ENCODE peak calls at places on chromosomes 13 and 19, in six cellular contexts. U is non-pigmented ciliary epithelial cell, F is NCI-H187, P is lower lobe of right lung, Q is NCI-H524, C is SK-MEL-5. V is an unnamed sample.
A peak's percentile ranks its signal among the peaks of the same experiment; 100 is the strongest.

GRCh38 chr13:74129500-74130144 is 4.6 kb downstream of the KLF12 start:
- DNase-seq in U (no peak), F (no peak), P (no peak), Q (no peak), C (no peak), V (no peak)

GRCh38 chr13:114008964-114009589 is 35.2 kb upstream of the C13orf46 start:
- DNase-seq in U (no peak), F (no peak), P (no peak), Q (no peak), C (no peak), V (peak; percentile 59)

GRCh38 chr13:44790289-44790688 is 199.0 kb downstream of the NUFIP1 start:
- DNase-seq in U (no peak), F (no peak), P (no peak), Q (no peak), C (no peak), V (no peak)

GRCh38 chr19:27745978-27746542 is 1466.9 kb downstream of the UQCRFS1 start:
- DNase-seq in U (no peak), F (no peak), P (no peak), Q (no peak), C (no peak), V (no peak)

GRCh38 chr19:14091885-14092462 is 1.4 kb upstream of the SAMD1 start:
- DNase-seq in U (no peak), F (no peak), P (no peak), Q (peak; percentile 22), C (no peak), V (no peak)

GRCh38 chr13:113178070-113178895 is 19.8 kb downstream of the PROZ start:
- DNase-seq in U (peak; percentile 96), F (no peak), P (no peak), Q (no peak), C (no peak), V (no peak)

GRCh38 chr13:46103037-46103436 is 1.8 kb downstream of the CPB2 start:
- DNase-seq in U (no peak), F (no peak), P (no peak), Q (no peak), C (no peak), V (no peak)

GRCh38 chr19:11299946-11300810 is 4.2 kb downstream of the TSPAN16 start:
- DNase-seq in U (no peak), F (no peak), P (no peak), Q (peak; percentile 15), C (no peak), V (no peak)

GRCh38 chr19:6362024-6362344 is 653 bp downstream of the CLPP start:
- DNase-seq in U (no peak), F (no peak), P (no peak), Q (peak; percentile 38), C (no peak), V (no peak)

GRCh38 chr19:1744822-1745563 is 8.3 kb upstream of the ONECUT3 start:
- DNase-seq in U (no peak), F (no peak), P (no peak), Q (no peak), C (no peak), V (no peak)

GRCh38 chr19:873084-874019 is 13.9 kb downstream of the CFD start:
- DNase-seq in U (no peak), F (no peak), P (peak; percentile 77), Q (no peak), C (peak; percentile 39), V (no peak)

GRCh38 chr13:106846571-106846970 is 278.6 kb upstream of the ARGLU1 start:
- DNase-seq in U (no peak), F (no peak), P (no peak), Q (no peak), C (no peak), V (no peak)

GRCh38 chr19:46746281-46746965 is at the start of gene STRN4:
- DNase-seq in U (no peak), F (peak; percentile 33), P (no peak), Q (peak; percentile 61), C (peak; percentile 41), V (no peak)

GRCh38 chr13:79346300-79346914 is 59.6 kb downstream of the RBM26 start:
- DNase-seq in U (no peak), F (no peak), P (no peak), Q (no peak), C (peak; percentile 13), V (no peak)

GRCh38 chr19:18380843-18381242 is 5.1 kb upstream of the GDF15 start:
- DNase-seq in U (no peak), F (no peak), P (no peak), Q (no peak), C (no peak), V (no peak)

GRCh38 chr13:50731400-50731799 is 112.1 kb downstream of the DLEU7 start:
- DNase-seq in U (peak; percentile 72), F (no peak), P (no peak), Q (peak; percentile 26), C (no peak), V (no peak)

GRCh38 chr13:98507060-98507797 is 69.7 kb downstream of the STK24 start:
- DNase-seq in U (no peak), F (peak; percentile 82), P (peak; percentile 73), Q (peak; percentile 37), C (no peak), V (peak; percentile 68)

GRCh38 chr13:54945978-54946377 is 1917.4 kb downstream of the OLFM4 start:
- DNase-seq in U (no peak), F (no peak), P (no peak), Q (peak; percentile 83), C (no peak), V (no peak)

GRCh38 chr13:19685445-19685844 is 52.0 kb downstream of the MPHOSPH8 start:
- DNase-seq in U (no peak), F (no peak), P (no peak), Q (no peak), C (no peak), V (no peak)

V was measured in tibial artery.